ENCODE peak calls at places on chromosomes 5 and 9, in ten cellular contexts. H, Z, Y, K, A, N, E, S, V and T are unnamed samples.
A peak's percentile ranks its signal among the peaks of the same experiment; 100 is the strongest.

GRCh38 chr5:189976-190365 is 1.3 kb upstream of the LRRC14B start:
- DNase-seq in H (no peak), Z (no peak), Y (no peak), K (no peak), A (no peak), N (no peak), E (no peak), S (no peak), V (no peak), T (no peak)

GRCh38 chr9:82923410-82924242 is 139.3 kb downstream of the RASEF start:
- DNase-seq in H (no peak), Z (no peak), Y (no peak), K (no peak), A (no peak), N (no peak), E (peak; percentile 23), S (no peak), V (no peak), T (peak; percentile 12)

GRCh38 chr9:120619751-120620655 is 40.0 kb upstream of the CDK5RAP2 start:
- DNase-seq in H (peak; percentile 39), Z (peak; percentile 55), Y (peak; percentile 71), K (peak; percentile 56), A (peak; percentile 80), N (peak; percentile 86), E (peak; percentile 67), S (peak; percentile 62), V (peak; percentile 34), T (peak; percentile 65)

GRCh38 chr5:143073761-143074160 is 303.6 kb downstream of the ARHGAP26 start:
- DNase-seq in H (no peak), Z (no peak), Y (no peak), K (no peak), A (no peak), N (no peak), E (no peak), S (no peak), V (no peak), T (no peak)

GRCh38 chr5:89560724-89561123 is 677.7 kb upstream of the MEF2C start:
- DNase-seq in H (no peak), Z (no peak), Y (no peak), K (no peak), A (no peak), N (no peak), E (no peak), S (no peak), V (no peak), T (peak; percentile 74)

GRCh38 chr5:1760656-1761452 is 38.8 kb downstream of the MRPL36 start:
- DNase-seq in H (peak; percentile 11), Z (peak; percentile 46), Y (no peak), K (no peak), A (peak; percentile 43), N (no peak), E (no peak), S (peak; percentile 15), V (no peak), T (no peak)

GRCh38 chr9:12716823-12717222 is 23.6 kb downstream of the TYRP1 start:
- DNase-seq in H (no peak), Z (no peak), Y (no peak), K (no peak), A (no peak), N (no peak), E (no peak), S (no peak), V (no peak), T (no peak)

GRCh38 chr5:175885813-175886212 is 14.4 kb downstream of the CPLX2 start:
- DNase-seq in H (no peak), Z (no peak), Y (no peak), K (no peak), A (no peak), N (no peak), E (peak; percentile 58), S (no peak), V (no peak), T (peak; percentile 13)

GRCh38 chr5:53416144-53416730 is 64.2 kb upstream of the FST start:
- DNase-seq in H (no peak), Z (no peak), Y (no peak), K (no peak), A (no peak), N (peak; percentile 50), E (no peak), S (no peak), V (no peak), T (no peak)

GRCh38 chr9:114425126-114425525 is 37.3 kb upstream of the AKNA start:
- DNase-seq in H (no peak), Z (no peak), Y (no peak), K (no peak), A (no peak), N (no peak), E (no peak), S (no peak), V (no peak), T (no peak)

GRCh38 chr5:78361226-78361993 is 993 bp downstream of the SCAMP1 start:
- DNase-seq in H (peak; percentile 59), Z (no peak), Y (peak; percentile 58), K (peak; percentile 38), A (peak; percentile 71), N (peak; percentile 64), E (peak; percentile 31), S (peak; percentile 45), V (no peak), T (peak; percentile 60)

GRCh38 chr5:78364005-78364404 is 3.6 kb downstream of the SCAMP1 start:
- DNase-seq in H (no peak), Z (no peak), Y (no peak), K (no peak), A (no peak), N (no peak), E (no peak), S (no peak), V (no peak), T (no peak)

GRCh38 chr5:78359831-78360673 is at the start of gene SCAMP1:
- DNase-seq in H (peak; percentile 93), Z (peak; percentile 99), Y (peak; percentile 88), K (peak; percentile 89), A (peak; percentile 97), N (peak; percentile 92), E (peak; percentile 93), S (peak; percentile 88), V (peak; percentile 88), T (peak; percentile 76)

GRCh38 chr5:78360674-78361225 is 333 bp downstream of the SCAMP1 start:
- DNase-seq in H (peak; percentile 58), Z (peak; percentile 72), Y (peak; percentile 55), K (peak; percentile 32), A (peak; percentile 77), N (no peak), E (peak; percentile 51), S (peak; percentile 28), V (peak; percentile 58), T (no peak)

DNA sequence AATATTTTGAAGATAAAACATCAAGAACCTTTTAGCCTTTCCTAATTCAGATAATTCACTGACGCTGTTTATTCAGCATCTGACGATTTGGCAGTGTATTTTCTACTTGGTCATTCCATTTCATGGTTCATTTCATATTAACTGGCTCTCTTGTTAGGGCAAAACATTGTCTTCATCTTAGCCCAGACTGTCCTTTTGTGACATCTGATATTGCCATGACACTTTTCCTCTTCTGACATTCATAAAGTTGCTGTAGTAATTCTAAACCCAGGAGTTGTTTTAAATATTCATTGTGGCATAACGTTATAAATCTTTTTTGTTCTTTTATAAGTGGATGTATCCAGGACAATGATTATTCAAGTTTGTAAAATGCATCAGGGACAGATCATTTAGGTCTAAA is 1.8 kb downstream of the SCAMP1 start:
- DNase-seq in H (no peak), Z (no peak), Y (no peak), K (no peak), A (no peak), N (no peak), E (no peak), S (no peak), V (no peak), T (no peak)
- H3K4me3 ChIP-seq in H (no peak overlapping the region), Z (no peak overlapping the region), Y (no peak overlapping the region), K (no peak overlapping the region), A (peak overlapping the region; percentile 94), N (peak overlapping the region; percentile 76), E (peak overlapping the region; percentile 77), S (no peak overlapping the region), V (no peak overlapping the region), T (no peak overlapping the region)

DNA sequence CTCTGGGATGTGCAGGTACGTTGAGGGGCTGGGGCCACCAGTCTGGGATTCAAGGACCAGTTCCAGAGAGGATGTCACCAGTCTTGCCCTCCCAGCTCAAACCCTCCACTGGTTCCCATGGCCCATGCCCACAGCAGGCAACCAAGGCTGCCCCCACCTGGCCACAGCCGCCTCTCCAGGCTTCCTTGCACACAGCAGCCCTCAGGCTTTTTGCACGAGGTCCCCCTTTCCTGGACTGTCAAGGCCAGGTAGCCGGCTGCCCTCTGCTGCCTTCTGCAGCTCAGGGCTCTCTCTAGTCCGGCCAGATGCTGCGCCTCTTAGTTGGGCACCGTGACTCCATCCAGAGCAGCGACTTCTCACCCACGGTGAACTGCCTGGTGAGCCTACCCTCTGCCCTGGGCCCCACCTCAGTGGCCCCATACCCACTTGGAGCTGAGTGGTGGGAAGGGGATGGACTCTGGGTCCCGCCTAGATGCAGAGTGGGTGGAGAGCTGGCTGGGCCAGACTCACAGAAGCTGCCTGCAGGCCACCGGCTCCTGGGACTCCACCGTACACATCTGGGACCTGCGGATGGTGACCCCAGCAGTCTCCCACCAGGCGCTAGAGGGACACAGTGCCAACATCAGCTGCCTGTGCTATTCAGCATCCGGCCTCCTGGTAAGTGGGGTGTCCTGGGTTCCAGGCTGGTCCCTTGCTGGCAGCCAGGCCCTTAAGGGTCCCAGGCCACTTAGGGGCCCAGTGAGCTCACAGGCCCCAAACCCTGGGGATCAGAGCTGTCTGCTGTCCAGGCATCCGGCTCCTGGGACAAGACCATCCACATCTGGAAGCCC is 2.9 kb downstream of the WDR38 start:
- DNase-seq in H (no peak), Z (peak; percentile 84), Y (no peak), K (no peak), A (peak; percentile 93), N (no peak), E (peak; percentile 78), S (no peak), V (no peak), T (no peak)
- TF ChIP-seq CTCF in H (peak; percentile 31), Z (no peak), Y (peak; percentile 33), K (no peak), A (peak; percentile 78), N (peak; percentile 59), E (peak; percentile 55), S (no peak), V (no peak), T (peak; percentile 56)

GRCh38 chr9:136729144-136729543 is 13.6 kb downstream of the LCN10 start:
- DNase-seq in H (no peak), Z (no peak), Y (no peak), K (no peak), A (no peak), N (no peak), E (peak; percentile 38), S (no peak), V (no peak), T (no peak)
- H3K4me3 ChIP-seq in H (peak overlapping the region; percentile 81), Z (peak overlapping the region; percentile 89), Y (peak overlapping the region; percentile 84), K (peak overlapping the region; percentile 79), A (peak overlapping the region; percentile 99), N (peak overlapping the region; percentile 97), E (peak overlapping the region; percentile 100), S (peak overlapping the region; percentile 79), V (peak overlapping the region; percentile 96), T (peak overlapping the region; percentile 78)

DNA sequence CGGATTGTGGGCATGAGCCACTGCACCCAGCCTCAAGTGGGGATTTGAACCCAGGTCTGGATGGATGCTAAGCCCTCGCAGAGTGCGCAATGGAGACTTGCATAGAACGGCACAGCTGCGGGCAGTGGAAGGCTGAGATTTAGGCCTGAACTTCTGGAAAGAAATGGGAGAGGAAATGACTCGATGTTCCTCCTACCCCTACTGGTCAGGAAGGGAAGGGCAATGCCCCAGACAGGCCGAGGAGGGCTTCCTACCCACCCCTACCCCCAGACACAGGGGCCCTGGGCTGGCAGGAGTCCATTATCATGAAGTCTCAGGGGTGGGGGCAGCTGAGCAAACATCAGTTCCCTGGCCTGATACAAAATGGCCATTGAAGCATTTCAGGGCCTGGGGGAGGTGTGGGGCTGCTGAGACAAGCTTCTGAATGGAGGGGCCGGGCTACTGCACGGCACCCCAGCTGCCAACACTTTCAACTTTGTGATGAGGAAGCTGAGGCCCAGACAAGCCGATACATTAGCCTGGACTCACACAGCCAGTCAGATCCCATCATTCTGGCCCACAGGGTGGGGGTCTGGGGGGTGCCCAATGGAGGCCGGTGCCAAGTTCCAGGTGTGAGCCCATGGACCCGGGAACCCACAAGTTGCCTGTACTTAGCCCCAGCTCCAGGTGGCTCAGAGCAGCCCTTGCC is 13.5 kb upstream of the WDR38 start:
- DNase-seq in H (no peak), Z (peak; percentile 84), Y (no peak), K (no peak), A (peak; percentile 89), N (peak; percentile 50), E (peak; percentile 40), S (no peak), V (no peak), T (no peak)
- TF ChIP-seq CTCF in H (peak; percentile 56), Z (peak; percentile 78), Y (peak; percentile 51), K (no peak), A (peak; percentile 83), N (peak; percentile 68), E (peak; percentile 55), S (no peak), V (peak; percentile 28), T (peak; percentile 62)